ENCODE peak calls at places on chromosomes 13 and 19, in six cellular contexts. V, R, U, X, P and N are unnamed samples.
A peak's percentile ranks its signal among the peaks of the same experiment; 100 is the strongest.

GRCh38 chr19:50500060-50500752 is 10.8 kb downstream of the JOSD2 start:
- DNase-seq in V (no peak), X (no peak), R (no peak), U (no peak), P (no peak), N (no peak)

GRCh38 chr13:59545007-59545406 is 618.7 kb downstream of the DIAPH3 start:
- DNase-seq in R (no peak), P (no peak), U (no peak), X (no peak), V (no peak), N (no peak)

GRCh38 chr19:50580240-50580639 is 12.0 kb upstream of the LRRC4B start:
- DNase-seq in V (no peak), U (no peak), X (no peak), P (no peak), R (no peak), N (no peak)

GRCh38 chr19:58569191-58569942 is 3.8 kb downstream of the MZF1 start:
- DNase-seq in R (no peak), P (no peak), V (no peak), X (no peak), U (no peak), N (no peak)

GRCh38 chr13:99626461-99627082 is 125.3 kb downstream of the TM9SF2 start:
- DNase-seq in R (peak; percentile 81), P (no peak), X (peak; percentile 50), U (no peak), V (no peak), N (peak; percentile 66)

GRCh38 chr19:50005428-50005827 is 19.7 kb downstream of the VRK3 start:
- DNase-seq in U (no peak), P (no peak), V (no peak), R (no peak), X (no peak), N (no peak)

GRCh38 chr19:45439190-45439568 is 15.5 kb upstream of the ERCC1 start:
- DNase-seq in X (no peak), U (no peak), P (no peak), V (no peak), R (no peak), N (no peak)

GRCh38 chr19:3469638-3470499 is 10.5 kb downstream of the SMIM24 start:
- DNase-seq in P (no peak), U (no peak), X (no peak), V (no peak), R (no peak), N (no peak)

GRCh38 chr19:5937550-5937949 is 23.5 kb downstream of the CAPS start:
- DNase-seq in P (no peak), X (no peak), R (no peak), U (no peak), V (no peak), N (no peak)

GRCh38 chr13:73970413-73971055 is 163.7 kb downstream of the KLF12 start:
- DNase-seq in U (no peak), P (no peak), X (no peak), R (no peak), V (no peak), N (no peak)

GRCh38 chr19:3442487-3443071 is 37.7 kb downstream of the SMIM24 start:
- DNase-seq in U (no peak), P (no peak), R (no peak), X (no peak), V (no peak), N (no peak)